ENCODE peak calls at places on chromosome 22, in six cellular contexts. E is cardiac fibroblast, R is A549, N is heart left ventricle, G is left lung, P is stomach. S is an unnamed sample.

GRCh38 chr22:42676059-42676607 is 26.9 kb upstream of the CYB5R3 start:
- DNase-seq in E (peak), R (no peak), N (no peak), G (no peak), P (no peak), S (no peak)

GRCh38 chr22:24291538-24292201 is 21.0 kb downstream of the SPECC1L start:
- DNase-seq in E (no peak), R (no peak), N (no peak), G (no peak), P (no peak), S (no peak)

GRCh38 chr22:25136953-25137576 is 62.6 kb upstream of the CRYBB3 start:
- DNase-seq in E (no peak), R (no peak), N (no peak), G (no peak), P (no peak), S (no peak)

GRCh38 chr22:27637604-27638003 is 164.0 kb downstream of the MN1 start:
- DNase-seq in E (peak), R (no peak), N (no peak), G (no peak), P (no peak), S (no peak)

GRCh38 chr22:42365337-42365865 is 66.8 kb downstream of the NFAM1 start:
- DNase-seq in E (no peak), R (no peak), N (no peak), G (no peak), P (no peak), S (no peak)

GRCh38 chr22:28983190-28983589 is 78.4 kb downstream of the C22orf31 start:
- DNase-seq in E (no peak), R (no peak), N (no peak), G (no peak), P (no peak), S (no peak)

GRCh38 chr22:44721206-44721605 is 19.2 kb downstream of the PRR5 start:
- DNase-seq in E (no peak), R (no peak), N (no peak), G (no peak), P (no peak), S (no peak)

GRCh38 chr22:50705219-50705691 is 32.6 kb downstream of the SHANK3 start:
- DNase-seq in E (peak), R (no peak), N (peak), G (no peak), P (peak), S (peak)

GRCh38 chr22:48756146-48757111 is 1071.2 kb downstream of the BRD1 start:
- DNase-seq in E (no peak), R (no peak), N (peak), G (no peak), P (peak), S (no peak)

GRCh38 chr22:23509571-23510302 is 70.4 kb downstream of the IGLL1 start:
- DNase-seq in E (peak), R (no peak), N (no peak), G (no peak), P (no peak), S (no peak)

GRCh38 chr22:38849816-38850215 is 6.0 kb upstream of the NPTXR start:
- DNase-seq in E (no peak), R (no peak), N (no peak), G (no peak), P (no peak), S (no peak)

GRCh38 chr22:22161924-22162851 is 82.4 kb upstream of the VPREB1 start:
- DNase-seq in E (no peak), R (no peak), N (no peak), G (no peak), P (no peak), S (no peak)

GRCh38 chr22:31828739-31829138 is 74.9 kb downstream of the DEPDC5 start:
- DNase-seq in E (peak), R (no peak), N (no peak), G (no peak), P (no peak), S (no peak)

GRCh38 chr22:41862530-41863266 is 29.8 kb downstream of the SREBF2 start:
- DNase-seq in E (no peak), R (no peak), N (no peak), G (no peak), P (no peak), S (no peak)

GRCh38 chr22:30267382-30268302 is 991 bp upstream of the OSM start:
- DNase-seq in E (no peak), R (no peak), N (no peak), G (no peak), P (no peak), S (no peak)

GRCh38 chr22:41831828-41832552 is 915 bp upstream of the SREBF2 start:
- DNase-seq in E (peak), R (no peak), N (no peak), G (no peak), P (no peak), S (no peak)

GRCh38 chr22:32020117-32020516 is 22.9 kb upstream of the SLC5A1 start:
- DNase-seq in E (peak), R (no peak), N (no peak), G (no peak), P (no peak), S (no peak)

GRCh38 chr22:42275176-42275575 is 4.7 kb upstream of the TCF20 start:
- DNase-seq in E (no peak), R (no peak), N (no peak), G (no peak), P (no peak), S (no peak)

GRCh38 chr22:41538583-41538982 is 5.7 kb downstream of the POLR3H start:
- DNase-seq in E (no peak), R (no peak), N (no peak), G (no peak), P (no peak), S (no peak)

GRCh38 chr22:24060375-24060788 is 49.3 kb downstream of the CABIN1 start:
- DNase-seq in E (peak), R (no peak), N (peak), G (no peak), P (peak), S (peak)

GRCh38 chr22:28505416-28506156 is 174.1 kb downstream of the TTC28 start:
- DNase-seq in E (no peak), R (no peak), N (no peak), G (no peak), P (no peak), S (no peak)

GRCh38 chr22:30038219-30038618 is 42.0 kb upstream of the HORMAD2 start:
- DNase-seq in E (peak), R (no peak), N (no peak), G (no peak), P (peak), S (peak)

GRCh38 chr22:42985541-42985925 is 29.4 kb downstream of the PACSIN2 start:
- DNase-seq in E (no peak), R (no peak), N (no peak), G (no peak), P (no peak), S (no peak)

GRCh38 chr22:29801796-29802195 is 34.6 kb downstream of the UQCR10 start:
- DNase-seq in E (no peak), R (no peak), N (no peak), G (no peak), P (no peak), S (no peak)

GRCh38 chr22:49993649-49994360 is 18.8 kb downstream of the IL17REL start:
- DNase-seq in E (no peak), R (no peak), N (no peak), G (no peak), P (peak), S (no peak)

GRCh38 chr22:25396615-25397200 is 167.8 kb upstream of the GRK3 start:
- DNase-seq in E (no peak), R (no peak), N (no peak), G (no peak), P (no peak), S (no peak)

DNA sequence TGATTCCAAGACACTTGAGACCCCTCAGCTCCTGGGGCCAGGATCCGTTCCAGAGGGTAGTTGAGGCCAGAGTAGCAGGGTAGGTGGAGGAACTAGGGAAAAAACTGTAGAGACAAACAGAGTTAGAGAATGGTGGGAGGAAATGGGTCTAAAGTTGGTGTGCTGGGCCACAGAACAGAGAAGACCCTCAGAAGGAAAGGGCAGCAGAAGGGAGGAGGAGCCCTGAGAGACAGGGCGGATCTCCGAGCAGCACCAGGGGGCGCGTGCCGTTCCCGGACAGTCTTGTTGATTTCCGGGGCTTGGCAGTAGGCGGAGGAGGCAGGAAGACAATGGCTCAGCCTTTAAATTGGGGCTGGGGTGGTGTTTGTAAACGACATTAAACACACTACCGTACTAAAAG is 2.4 kb upstream of the CECR2 start:
- DNase-seq in E (peak), R (peak), N (peak), G (peak), P (no peak), S (no peak)
- TF ChIP-seq CTCF in E (peak), R (no peak), N (peak), G (no peak), P (no peak), S (peak)

DNA sequence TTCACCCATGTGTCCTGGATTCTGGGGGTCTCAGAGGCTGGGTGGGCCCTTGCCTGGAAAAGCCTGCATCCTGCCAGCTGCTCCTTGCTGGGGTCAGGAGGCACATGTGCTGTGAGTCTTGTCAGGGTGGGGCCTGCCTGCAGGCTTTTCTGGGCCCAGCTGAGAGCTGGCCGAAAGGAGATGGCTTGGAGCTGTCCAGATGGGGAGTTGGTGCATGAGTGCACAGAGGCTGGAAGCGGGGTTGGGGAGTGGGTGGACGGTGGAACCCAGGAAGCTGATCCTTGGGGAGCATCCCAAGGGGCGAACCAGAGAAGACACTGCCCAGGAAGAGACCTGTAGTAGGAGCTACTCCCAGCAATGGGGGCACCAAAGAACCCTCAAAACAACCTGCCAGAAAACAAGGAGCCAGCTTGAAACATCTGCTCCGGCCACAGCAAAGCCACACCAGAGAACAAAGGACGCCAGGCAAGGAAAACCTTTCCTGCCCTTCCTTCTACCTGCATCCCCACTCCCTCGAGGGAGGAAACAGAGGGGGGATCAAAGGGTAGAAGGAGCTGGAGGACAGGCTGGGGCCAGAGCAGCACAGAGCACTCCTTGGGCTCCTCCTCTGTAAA is 8.2 kb upstream of the KCTD17 start:
- DNase-seq in E (no peak), R (no peak), N (no peak), G (no peak), P (no peak), S (no peak)
- H3K4me3 ChIP-seq in E (no peak), R (no peak), N (no peak), G (no peak), P (no peak), S (no peak)

GRCh38 chr22:45878051-45878764 is 98.8 kb downstream of the WNT7B start:
- DNase-seq in E (no peak), R (no peak), N (no peak), G (peak), P (no peak), S (no peak)
- TF ChIP-seq CTCF in E (no peak), R (no peak), N (no peak), G (no peak), P (no peak), S (no peak)

GRCh38 chr22:35915477-35916013 is 113.1 kb downstream of the RBFOX2 start:
- DNase-seq in E (peak), R (no peak), N (no peak), G (no peak), P (no peak), S (no peak)
- H3K4me3 ChIP-seq in E (peak), R (no peak), N (peak), G (peak), P (peak), S (peak)

DNA sequence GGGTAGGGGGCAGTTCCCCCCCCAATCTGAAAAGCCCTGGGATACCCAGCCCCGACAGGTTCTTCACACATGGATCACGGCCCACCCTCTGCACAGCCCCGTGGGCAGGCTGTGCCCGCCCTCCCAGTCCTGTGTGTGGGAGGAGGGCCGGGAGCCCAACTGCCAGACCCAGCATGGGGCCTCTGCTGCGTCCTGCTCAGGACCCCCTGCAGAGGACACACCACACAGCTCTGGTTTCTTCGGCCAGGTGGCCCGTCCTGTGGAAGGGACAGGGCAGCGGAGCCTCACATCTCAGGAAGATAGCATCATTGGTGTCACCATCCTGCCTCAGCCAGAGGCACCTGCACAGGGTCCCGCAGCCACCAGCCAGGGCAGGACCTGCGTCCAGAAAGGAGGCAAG is 396.0 kb downstream of the TBC1D22A start:
- DNase-seq in E (no peak), R (no peak), N (no peak), G (no peak), P (no peak), S (no peak)
- TF ChIP-seq CTCF in E (no peak), R (no peak), N (no peak), G (no peak), P (no peak), S (no peak)

GRCh38 chr22:33192156-33192555 is 134.0 kb upstream of the SYN3 start:
- DNase-seq in E (no peak), R (no peak), N (no peak), G (no peak), P (no peak), S (no peak)
- H3K4me3 ChIP-seq in E (no peak), R (no peak), N (no peak), G (no peak), P (no peak), S (no peak)

GRCh38 chr22:45831394-45831793 is 145.6 kb downstream of the WNT7B start:
- DNase-seq in E (peak), R (no peak), N (no peak), G (no peak), P (no peak), S (no peak)
- TF ChIP-seq CTCF in E (peak), R (peak), N (peak), G (peak), P (no peak), S (peak)

GRCh38 chr22:39916496-39916895 is 15.6 kb downstream of the GRAP2 start:
- DNase-seq in E (no peak), R (no peak), N (no peak), G (no peak), P (no peak), S (no peak)
- H3K4me3 ChIP-seq in E (no peak), R (no peak), N (no peak), G (no peak), P (no peak), S (no peak)

S was measured in HFF-Myc.